ENCODE peak calls at places on chromosomes 16 and 17, in five cellular contexts. D is pancreas; P is stimulated activated CD8-positive, alpha-beta memory T cell treated with anti-CD3 and anti-CD28 coated beads, Interleukin-15, amount 100 ng/mL, for 24 hours; Q is mammary epithelial cell; X is glutamatergic neuron. R is an unnamed sample.

GRCh38 chr17:47423406-47424295 is 99.9 kb downstream of the EFCAB13 start:
- DNase-seq in D (peak; percentile 49), X (peak; percentile 34), P (no peak), Q (peak; percentile 23), R (peak; percentile 1)

GRCh38 chr17:44311562-44312181 is 3.3 kb downstream of the RUNDC3A start:
- DNase-seq in D (no peak), X (no peak), P (no peak), Q (no peak), R (no peak)

GRCh38 chr16:75420987-75421819 is 12.1 kb downstream of the CFDP1 start:
- DNase-seq in D (peak; percentile 54), X (peak; percentile 96), P (no peak), Q (peak; percentile 49), R (peak; percentile 97)

GRCh38 chr17:18261146-18261515 is 669 bp downstream of the MIEF2 start:
- DNase-seq in X (no peak), D (peak; percentile 94), P (no peak), Q (peak; percentile 73), R (no peak)

GRCh38 chr16:24146523-24146922 is 109.6 kb upstream of the CACNG3 start:
- DNase-seq in D (no peak), X (no peak), P (no peak), Q (no peak), R (no peak)

GRCh38 chr16:49463529-49463928 is 89.9 kb downstream of the C16orf78 start:
- DNase-seq in P (no peak), X (peak; percentile 14), D (no peak), Q (no peak), R (no peak)

GRCh38 chr17:47719411-47720152 is 13.5 kb upstream of the TBX21 start:
- DNase-seq in Q (peak; percentile 63), D (no peak), P (no peak), X (no peak), R (no peak)

GRCh38 chr17:30291571-30292489 is at the start of gene BLMH:
- DNase-seq in Q (peak; percentile 25), D (peak; percentile 82), P (peak; percentile 68), X (peak; percentile 88), R (peak; percentile 88)

GRCh38 chr16:28865722-28866453 is 2.2 kb downstream of the SH2B1 start:
- DNase-seq in Q (no peak), P (no peak), D (no peak), X (no peak), R (no peak)

GRCh38 chr17:38705523-38705802 is 390 bp downstream of the MLLT6 start:
- DNase-seq in D (no peak), X (peak; percentile 45), Q (no peak), P (no peak), R (no peak)

GRCh38 chr16:75929056-75929455 is 202.8 kb upstream of the CPHXL start:
- DNase-seq in X (no peak), P (no peak), D (no peak), Q (no peak), R (no peak)

GRCh38 chr17:43832168-43832975 is 574 bp downstream of the MPP3 start:
- DNase-seq in P (no peak), Q (peak; percentile 74), X (peak; percentile 57), D (peak; percentile 70), R (peak; percentile 14)

GRCh38 chr17:34435182-34435928 is 72.3 kb upstream of the CCL1 start:
- DNase-seq in Q (no peak), D (no peak), X (no peak), P (no peak), R (no peak)

GRCh38 chr16:84527486-84528269 is 23.2 kb upstream of the MEAK7 start:
- DNase-seq in P (no peak), X (no peak), Q (no peak), D (no peak), R (no peak)

GRCh38 chr17:53168413-53168812 is 654.3 kb upstream of the KIF2B start:
- DNase-seq in X (no peak), P (no peak), Q (no peak), D (no peak), R (no peak)

GRCh38 chr16:16857012-16857411 is 478.1 kb downstream of the NPIPA7 start:
- DNase-seq in X (no peak), P (no peak), D (no peak), Q (no peak), R (no peak)

GRCh38 chr17:34235389-34236028 is 19.6 kb upstream of the CCL2 start:
- DNase-seq in X (no peak), D (peak; percentile 50), P (no peak), Q (no peak), R (no peak)

GRCh38 chr17:19343256-19343630 is 19.3 kb downstream of the B9D1 start:
- DNase-seq in Q (no peak), X (no peak), D (no peak), P (no peak), R (no peak)

GRCh38 chr16:22624759-22625533 is 114.3 kb downstream of the NPIPB5 start:
- DNase-seq in X (no peak), D (no peak), P (no peak), Q (peak; percentile 72), R (no peak)

GRCh38 chr16:11955713-11956123 is 9.3 kb upstream of the TNFRSF17 start:
- DNase-seq in D (no peak), X (no peak), Q (peak; percentile 52), P (no peak), R (peak; percentile 74)

GRCh38 chr17:82086941-82087906 is 10.8 kb downstream of the FASN start:
- DNase-seq in X (no peak), P (no peak), Q (no peak), D (peak; percentile 21), R (no peak)

GRCh38 chr16:27272076-27272475 is 3.5 kb upstream of the NSMCE1 start:
- DNase-seq in P (no peak), Q (no peak), X (no peak), D (no peak), R (no peak)

GRCh38 chr16:67936876-67937605 is 391 bp upstream of the PSMB10 start:
- DNase-seq in P (peak; percentile 37), Q (peak; percentile 64), D (no peak), X (no peak), R (peak; percentile 60)

GRCh38 chr17:63826468-63827001 is 696 bp upstream of the PSMC5 start:
- DNase-seq in D (no peak), P (no peak), Q (no peak), X (no peak), R (no peak)

R was measured in A673.